ENCODE peak calls at places on chromosomes 13 and 19, in four cellular contexts. I is skeletal muscle cell; B is activated CD8-positive, alpha-beta memory T cell treated with anti-CD3 and anti-CD28 coated beads for 1 hour; O is stimulated activated CD8-positive, alpha-beta memory T cell treated with anti-CD3 and anti-CD28 coated beads, Interleukin-2, amount 100 ng/mL, for 1 hour. G is an unnamed sample.
A peak's percentile ranks its signal among the peaks of the same experiment; 100 is the strongest.

GRCh38 chr13:60642552-60642951 is 245.5 kb downstream of the TDRD3 start:
- DNase-seq in I (no peak), B (no peak), O (no peak), G (no peak)

GRCh38 chr13:66635526-66635925 is 594.6 kb downstream of the PCDH9 start:
- DNase-seq in I (peak; percentile 78), B (no peak), O (no peak), G (peak; percentile 41)

GRCh38 chr13:89925107-89925506 is 1422.4 kb upstream of the MIR17HG start:
- DNase-seq in I (peak; percentile 25), B (no peak), O (no peak), G (no peak)

GRCh38 chr13:73984949-73985691 is 149.1 kb downstream of the KLF12 start:
- DNase-seq in I (no peak), B (peak; percentile 71), O (peak; percentile 46), G (no peak)

GRCh38 chr13:41552031-41552430 is 94.7 kb downstream of the RGCC start:
- DNase-seq in I (no peak), B (no peak), O (no peak), G (no peak)

GRCh38 chr19:39140195-39140516 is 14.6 kb downstream of the PAK4 start:
- DNase-seq in I (no peak), B (no peak), O (no peak), G (no peak)

GRCh38 chr19:53915000-53915399 is 5.9 kb downstream of the CACNG7 start:
- DNase-seq in I (no peak), B (no peak), O (no peak), G (no peak)

GRCh38 chr19:28606269-28607032 is 606.5 kb downstream of the UQCRFS1 start:
- DNase-seq in I (no peak), B (no peak), O (no peak), G (no peak)

GRCh38 chr19:5286465-5287029 is 54.1 kb downstream of the PTPRS start:
- DNase-seq in I (no peak), B (no peak), O (no peak), G (no peak)

GRCh38 chr19:3071764-3072163 is 9.5 kb upstream of the TLE5 start:
- DNase-seq in I (no peak), B (no peak), O (no peak), G (no peak)